ENCODE peak calls at places on chromosomes 16 and 17, in eight cellular contexts. One of them, this sample, is unnamed.

GRCh38 chr17:28724500-28725165 is 1.4 kb downstream of the TLCD1 start:
- DNase-seq in lung: no peak
- DNase-seq in heart left ventricle: no peak
- DNase-seq in astrocyte of the spinal cord: peak
- DNase-seq in foreskin melanocyte: no peak
- DNase-seq in HTR-8/SVneo: no peak
- DNase-seq in stomach: no peak
- DNase-seq in fibroblast of pulmonary artery: no peak
- DNase-seq in this sample: no peak

GRCh38 chr17:27558842-27559505 is 72.0 kb upstream of the LGALS9 start:
- DNase-seq in lung: peak
- DNase-seq in heart left ventricle: no peak
- DNase-seq in astrocyte of the spinal cord: no peak
- DNase-seq in foreskin melanocyte: no peak
- DNase-seq in HTR-8/SVneo: no peak
- DNase-seq in stomach: no peak
- DNase-seq in fibroblast of pulmonary artery: no peak
- DNase-seq in this sample: peak

GRCh38 chr16:13421726-13422125 is 498.2 kb upstream of the ERCC4 start:
- DNase-seq in lung: no peak
- DNase-seq in heart left ventricle: no peak
- DNase-seq in astrocyte of the spinal cord: peak
- DNase-seq in foreskin melanocyte: no peak
- DNase-seq in HTR-8/SVneo: no peak
- DNase-seq in stomach: no peak
- DNase-seq in fibroblast of pulmonary artery: no peak
- DNase-seq in this sample: no peak

GRCh38 chr17:83182620-83183063 is 103.2 kb downstream of the METRNL start:
- DNase-seq in lung: peak
- DNase-seq in heart left ventricle: no peak
- DNase-seq in astrocyte of the spinal cord: no peak
- DNase-seq in foreskin melanocyte: no peak
- DNase-seq in HTR-8/SVneo: no peak
- DNase-seq in stomach: no peak
- DNase-seq in fibroblast of pulmonary artery: no peak
- DNase-seq in this sample: peak

GRCh38 chr16:2210386-2211365 is at the start of gene BRICD5:
- DNase-seq in lung: no peak
- DNase-seq in heart left ventricle: no peak
- DNase-seq in astrocyte of the spinal cord: no peak
- DNase-seq in foreskin melanocyte: no peak
- DNase-seq in HTR-8/SVneo: no peak
- DNase-seq in stomach: no peak
- DNase-seq in fibroblast of pulmonary artery: no peak
- DNase-seq in this sample: no peak

GRCh38 chr17:45127583-45128300 is 4.6 kb downstream of the PLCD3 start:
- DNase-seq in lung: peak
- DNase-seq in heart left ventricle: peak
- DNase-seq in astrocyte of the spinal cord: peak
- DNase-seq in foreskin melanocyte: no peak
- DNase-seq in HTR-8/SVneo: peak
- DNase-seq in stomach: peak
- DNase-seq in fibroblast of pulmonary artery: peak
- DNase-seq in this sample: peak

GRCh38 chr16:85220125-85220839 is 108.0 kb upstream of the CIBAR2 start:
- DNase-seq in lung: peak
- DNase-seq in heart left ventricle: peak
- DNase-seq in astrocyte of the spinal cord: peak
- DNase-seq in foreskin melanocyte: no peak
- DNase-seq in HTR-8/SVneo: no peak
- DNase-seq in stomach: peak
- DNase-seq in fibroblast of pulmonary artery: peak
- DNase-seq in this sample: peak

GRCh38 chr16:3816326-3816725 is 64.2 kb downstream of the CREBBP start:
- DNase-seq in lung: no peak
- DNase-seq in heart left ventricle: no peak
- DNase-seq in astrocyte of the spinal cord: no peak
- DNase-seq in foreskin melanocyte: no peak
- DNase-seq in HTR-8/SVneo: no peak
- DNase-seq in stomach: no peak
- DNase-seq in fibroblast of pulmonary artery: no peak
- DNase-seq in this sample: no peak

GRCh38 chr16:1524366-1524765 is 9.1 kb upstream of the TMEM204 start:
- DNase-seq in lung: no peak
- DNase-seq in heart left ventricle: no peak
- DNase-seq in astrocyte of the spinal cord: no peak
- DNase-seq in foreskin melanocyte: no peak
- DNase-seq in HTR-8/SVneo: no peak
- DNase-seq in stomach: no peak
- DNase-seq in fibroblast of pulmonary artery: no peak
- DNase-seq in this sample: no peak

This sample was measured in hepatocyte.